ENCODE peak calls at places on chromosomes 7 and 10, in six cellular contexts. N is B cell, A is tibial artery, E is Panc1, S is neural crest cell, R is AG09309. I is an unnamed sample.

GRCh38 chr10:78382047-78382446 is 348.4 kb downstream of the RPS24 start:
- DNase-seq in N (no peak), A (no peak), E (no peak), S (no peak), R (no peak), I (no peak)

GRCh38 chr10:26540601-26541000 is 102.5 kb downstream of the APBB1IP start:
- DNase-seq in N (peak; percentile 44), A (no peak), E (no peak), S (no peak), R (no peak), I (peak; percentile 6)

GRCh38 chr10:47354162-47354561 is 6.0 kb downstream of the RBP3 start:
- DNase-seq in N (no peak), A (no peak), E (no peak), S (no peak), R (no peak), I (peak; percentile 30)

GRCh38 chr7:108128514-108128913 is 1.6 kb downstream of the LAMB4 start:
- DNase-seq in N (no peak), A (no peak), E (no peak), S (no peak), R (no peak), I (no peak)

GRCh38 chr10:18293536-18294510 is 153.6 kb downstream of the CACNB2 start:
- DNase-seq in N (no peak), A (no peak), E (no peak), S (no peak), R (no peak), I (no peak)

GRCh38 chr10:74018241-74018640 is 20.3 kb downstream of the VCL start:
- DNase-seq in N (no peak), A (no peak), E (no peak), S (no peak), R (no peak), I (no peak)

GRCh38 chr7:117127585-117128168 is 174.4 kb downstream of the ST7 start:
- DNase-seq in N (peak; percentile 56), A (peak; percentile 46), E (peak; percentile 53), S (peak; percentile 6), R (no peak), I (peak; percentile 80)

GRCh38 chr10:49649294-49649693 is 30.2 kb upstream of the C10orf53 start:
- DNase-seq in N (no peak), A (no peak), E (no peak), S (no peak), R (no peak), I (no peak)

GRCh38 chr10:84198206-84198915 is 4.0 kb downstream of the CDHR1 start:
- DNase-seq in N (no peak), A (no peak), E (no peak), S (no peak), R (no peak), I (no peak)

GRCh38 chr7:76515999-76516443 is 5.7 kb downstream of the UPK3B start:
- DNase-seq in N (peak; percentile 57), A (no peak), E (no peak), S (no peak), R (no peak), I (peak; percentile 64)

GRCh38 chr7:131501422-131501821 is 55.0 kb downstream of the PODXL start:
- DNase-seq in N (no peak), A (no peak), E (no peak), S (no peak), R (peak; percentile 52), I (peak; percentile 48)

GRCh38 chr10:60343254-60343653 is 46.4 kb downstream of the ANK3 start:
- DNase-seq in N (no peak), A (no peak), E (no peak), S (no peak), R (no peak), I (peak; percentile 39)

GRCh38 chr7:44050915-44051560 is 6.5 kb downstream of the DBNL start:
- DNase-seq in N (no peak), A (no peak), E (no peak), S (no peak), R (no peak), I (no peak)

GRCh38 chr7:129642871-129643515 is 31.5 kb downstream of the NRF1 start:
- DNase-seq in N (no peak), A (no peak), E (no peak), S (no peak), R (no peak), I (no peak)

GRCh38 chr7:156559001-156559400 is 81.6 kb upstream of the RNF32 start:
- DNase-seq in N (no peak), A (no peak), E (no peak), S (no peak), R (no peak), I (no peak)

GRCh38 chr7:37364871-37365270 is 83.8 kb downstream of the ELMO1 start:
- DNase-seq in N (no peak), A (no peak), E (no peak), S (no peak), R (no peak), I (no peak)

GRCh38 chr10:15588635-15589081 is 131.1 kb downstream of the ITGA8 start:
- DNase-seq in N (no peak), A (no peak), E (no peak), S (no peak), R (no peak), I (peak; percentile 0)

GRCh38 chr7:137882806-137883205 is 36.0 kb upstream of the DGKI start:
- DNase-seq in N (no peak), A (no peak), E (no peak), S (no peak), R (no peak), I (no peak)

GRCh38 chr7:121153411-121153810 is 164.9 kb downstream of the CPED1 start:
- DNase-seq in N (no peak), A (no peak), E (no peak), S (no peak), R (no peak), I (no peak)
- TF ChIP-seq CTCF in N (no peak), A (no peak), E (no peak), S (no peak), R (no peak), I (no peak)

GRCh38 chr10:111856631-111857030 is 326.9 kb downstream of the GPAM start:
- DNase-seq in N (no peak), A (no peak), E (no peak), S (no peak), R (no peak), I (no peak)
- TF ChIP-seq CTCF in N (no peak), A (no peak), E (peak; percentile 44), S (peak; percentile 29), R (peak; percentile 20), I (no peak)

GRCh38 chr7:106196460-106197021 is 84.4 kb upstream of the SYPL1 start:
- DNase-seq in N (no peak), A (no peak), E (peak; percentile 18), S (no peak), R (no peak), I (no peak)
- TF ChIP-seq CTCF in N (no peak), A (no peak), E (no peak), S (no peak), R (no peak), I (no peak)

GRCh38 chr7:22732556-22733126 is 5.6 kb downstream of the IL6 start:
- DNase-seq in N (peak; percentile 29), A (no peak), E (no peak), S (no peak), R (no peak), I (peak; percentile 57)
- TF ChIP-seq CTCF in N (peak; percentile 61), A (no peak), E (peak; percentile 61), S (no peak), R (peak; percentile 45), I (peak; percentile 45)

GRCh38 chr7:150580615-150580986 is 13.4 kb downstream of the GIMAP4 start:
- DNase-seq in N (no peak), A (no peak), E (no peak), S (no peak), R (no peak), I (no peak)
- TF ChIP-seq CTCF in N (no peak), A (no peak), E (no peak), S (no peak), R (no peak), I (no peak)

GRCh38 chr10:97016728-97017473 is 168.9 kb downstream of the SLIT1 start:
- DNase-seq in N (no peak), A (no peak), E (no peak), S (no peak), R (no peak), I (no peak)
- TF ChIP-seq CTCF in N (no peak), A (no peak), E (no peak), S (no peak), R (no peak), I (no peak)

DNA sequence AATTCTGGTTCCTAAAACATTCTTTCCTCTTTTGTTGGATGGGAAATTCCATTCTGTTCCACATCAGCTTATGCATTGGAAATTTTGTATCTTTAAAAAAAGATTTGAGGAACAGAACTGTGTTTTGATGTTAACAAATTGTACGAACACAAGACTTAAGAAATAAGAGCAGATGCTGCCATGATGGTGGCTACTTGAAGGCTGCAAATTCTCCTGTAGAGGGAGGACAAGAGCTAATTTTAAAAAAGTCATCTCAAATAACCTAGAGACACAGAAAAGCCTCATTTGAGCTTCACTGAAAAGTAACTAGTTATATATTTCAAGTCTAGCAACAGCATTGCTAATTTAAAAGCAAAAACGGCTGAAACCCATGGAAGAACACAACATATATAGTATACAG is 29.8 kb downstream of the NDUFB2 start:
- DNase-seq in N (no peak), A (no peak), E (no peak), S (no peak), R (no peak), I (peak; percentile 42)
- TF ChIP-seq CTCF in N (peak; percentile 34), A (no peak), E (peak; percentile 52), S (peak; percentile 57), R (peak; percentile 46), I (peak; percentile 52)

I was measured in fibroblast of pulmonary artery.